ENCODE peak calls at places on chromosomes 7 and 10, in eight cellular contexts. One of them, this sample, is unnamed.

GRCh38 chr7:77284005-77284404 is 84.4 kb upstream of the FGL2 start:
- DNase-seq in A172: no peak
- DNase-seq in NCI-H2227 treated with DMSO at 0.1 percent for 48 hours: no peak
- DNase-seq in posterior vena cava: no peak
- DNase-seq in activated T-helper 1 cell treated with anti-CD3 and anti-CD28 coated beads, Interleukin-2, amount 50 U/mL, for 16 hours: no peak
- DNase-seq in stimulated activated CD8-positive, alpha-beta memory T cell treated with anti-CD3 and anti-CD28 coated beads, Interleukin-7, amount 100 ng/mL, for 24 hours: no peak
- DNase-seq in T-helper 9 cell: no peak
- DNase-seq in PC-3: no peak
- DNase-seq in this sample: no peak

GRCh38 chr10:1653321-1653720 is 84.0 kb downstream of the ADARB2 start:
- DNase-seq in stimulated activated CD8-positive, alpha-beta memory T cell treated with anti-CD3 and anti-CD28 coated beads, Interleukin-7, amount 100 ng/mL, for 24 hours: no peak
- DNase-seq in posterior vena cava: peak
- DNase-seq in PC-3: no peak
- DNase-seq in activated T-helper 1 cell treated with anti-CD3 and anti-CD28 coated beads, Interleukin-2, amount 50 U/mL, for 16 hours: no peak
- DNase-seq in T-helper 9 cell: no peak
- DNase-seq in A172: no peak
- DNase-seq in NCI-H2227 treated with DMSO at 0.1 percent for 48 hours: no peak
- DNase-seq in this sample: no peak

GRCh38 chr10:62806246-62806645 is 1.7 kb downstream of the ADO start:
- DNase-seq in stimulated activated CD8-positive, alpha-beta memory T cell treated with anti-CD3 and anti-CD28 coated beads, Interleukin-7, amount 100 ng/mL, for 24 hours: no peak
- DNase-seq in NCI-H2227 treated with DMSO at 0.1 percent for 48 hours: no peak
- DNase-seq in T-helper 9 cell: no peak
- DNase-seq in activated T-helper 1 cell treated with anti-CD3 and anti-CD28 coated beads, Interleukin-2, amount 50 U/mL, for 16 hours: no peak
- DNase-seq in A172: no peak
- DNase-seq in PC-3: peak
- DNase-seq in posterior vena cava: no peak
- DNase-seq in this sample: no peak

GRCh38 chr7:16317406-16317805 is 103.9 kb downstream of the CRPPA start:
- DNase-seq in posterior vena cava: no peak
- DNase-seq in activated T-helper 1 cell treated with anti-CD3 and anti-CD28 coated beads, Interleukin-2, amount 50 U/mL, for 16 hours: no peak
- DNase-seq in NCI-H2227 treated with DMSO at 0.1 percent for 48 hours: no peak
- DNase-seq in T-helper 9 cell: no peak
- DNase-seq in A172: no peak
- DNase-seq in PC-3: no peak
- DNase-seq in stimulated activated CD8-positive, alpha-beta memory T cell treated with anti-CD3 and anti-CD28 coated beads, Interleukin-7, amount 100 ng/mL, for 24 hours: no peak
- DNase-seq in this sample: no peak

GRCh38 chr7:2190531-2190930 is 42.2 kb downstream of the MAD1L1 start:
- DNase-seq in PC-3: no peak
- DNase-seq in NCI-H2227 treated with DMSO at 0.1 percent for 48 hours: no peak
- DNase-seq in stimulated activated CD8-positive, alpha-beta memory T cell treated with anti-CD3 and anti-CD28 coated beads, Interleukin-7, amount 100 ng/mL, for 24 hours: no peak
- DNase-seq in T-helper 9 cell: no peak
- DNase-seq in A172: peak
- DNase-seq in posterior vena cava: no peak
- DNase-seq in activated T-helper 1 cell treated with anti-CD3 and anti-CD28 coated beads, Interleukin-2, amount 50 U/mL, for 16 hours: no peak
- DNase-seq in this sample: no peak

GRCh38 chr10:6083523-6084475 is 5.0 kb upstream of the RBM17 start:
- DNase-seq in T-helper 9 cell: no peak
- DNase-seq in PC-3: no peak
- DNase-seq in A172: no peak
- DNase-seq in posterior vena cava: no peak
- DNase-seq in activated T-helper 1 cell treated with anti-CD3 and anti-CD28 coated beads, Interleukin-2, amount 50 U/mL, for 16 hours: no peak
- DNase-seq in stimulated activated CD8-positive, alpha-beta memory T cell treated with anti-CD3 and anti-CD28 coated beads, Interleukin-7, amount 100 ng/mL, for 24 hours: no peak
- DNase-seq in NCI-H2227 treated with DMSO at 0.1 percent for 48 hours: no peak
- DNase-seq in this sample: peak

GRCh38 chr10:44651834-44652233 is 259.3 kb upstream of the TMEM72 start:
- DNase-seq in PC-3: peak
- DNase-seq in stimulated activated CD8-positive, alpha-beta memory T cell treated with anti-CD3 and anti-CD28 coated beads, Interleukin-7, amount 100 ng/mL, for 24 hours: no peak
- DNase-seq in posterior vena cava: peak
- DNase-seq in A172: no peak
- DNase-seq in T-helper 9 cell: no peak
- DNase-seq in NCI-H2227 treated with DMSO at 0.1 percent for 48 hours: no peak
- DNase-seq in activated T-helper 1 cell treated with anti-CD3 and anti-CD28 coated beads, Interleukin-2, amount 50 U/mL, for 16 hours: no peak
- DNase-seq in this sample: no peak

GRCh38 chr10:44233561-44234470 is 151.1 kb downstream of the CXCL12 start:
- DNase-seq in stimulated activated CD8-positive, alpha-beta memory T cell treated with anti-CD3 and anti-CD28 coated beads, Interleukin-7, amount 100 ng/mL, for 24 hours: no peak
- DNase-seq in T-helper 9 cell: no peak
- DNase-seq in NCI-H2227 treated with DMSO at 0.1 percent for 48 hours: no peak
- DNase-seq in A172: no peak
- DNase-seq in posterior vena cava: no peak
- DNase-seq in PC-3: no peak
- DNase-seq in activated T-helper 1 cell treated with anti-CD3 and anti-CD28 coated beads, Interleukin-2, amount 50 U/mL, for 16 hours: no peak
- DNase-seq in this sample: no peak

GRCh38 chr10:80161321-80162084 is 29.0 kb downstream of the PLAC9 start:
- DNase-seq in posterior vena cava: no peak
- DNase-seq in T-helper 9 cell: no peak
- DNase-seq in A172: no peak
- DNase-seq in activated T-helper 1 cell treated with anti-CD3 and anti-CD28 coated beads, Interleukin-2, amount 50 U/mL, for 16 hours: no peak
- DNase-seq in PC-3: peak
- DNase-seq in stimulated activated CD8-positive, alpha-beta memory T cell treated with anti-CD3 and anti-CD28 coated beads, Interleukin-7, amount 100 ng/mL, for 24 hours: no peak
- DNase-seq in NCI-H2227 treated with DMSO at 0.1 percent for 48 hours: no peak
- DNase-seq in this sample: no peak

This sample was measured in NCI-H226.